ENCODE peak calls at places on chromosomes 1 and 21, in five cellular contexts. Y is anterior cingulate cortex; W is tibial nerve; P is MG63; K is stimulated activated CD8-positive, alpha-beta memory T cell treated with anti-CD3 and anti-CD28 coated beads, Interleukin-7, amount 100 ng/mL, for 1 hour. O is an unnamed sample.

GRCh38 chr1:199242601-199243000 is 603.8 kb downstream of the PTPRC start:
- DNase-seq in Y (no peak), W (no peak), P (no peak), K (no peak), O (no peak)

GRCh38 chr1:227924838-227925574 is 22.7 kb downstream of the WNT9A start:
- DNase-seq in Y (no peak), W (no peak), P (peak; percentile 60), K (no peak), O (no peak)

GRCh38 chr1:27392096-27392777 is at the start of gene GPR3:
- DNase-seq in Y (peak; percentile 79), W (peak; percentile 82), P (peak; percentile 89), K (peak; percentile 86), O (peak; percentile 96)

GRCh38 chr1:156582388-156583022 is 3.0 kb downstream of the TTC24 start:
- DNase-seq in Y (no peak), W (no peak), P (no peak), K (no peak), O (no peak)

GRCh38 chr1:224867715-224868114 is 61.8 kb upstream of the DNAH14 start:
- DNase-seq in Y (no peak), W (no peak), P (no peak), K (no peak), O (no peak)

GRCh38 chr1:110084226-110085078 is 14.0 kb upstream of the ALX3 start:
- DNase-seq in Y (no peak), W (no peak), P (peak; percentile 43), K (no peak), O (peak; percentile 40)

GRCh38 chr1:207032528-207033017 is at the start of gene C1orf116:
- DNase-seq in Y (no peak), W (no peak), P (no peak), K (no peak), O (peak; percentile 89)

GRCh38 chr1:178165196-178165595 is 71.3 kb downstream of the RASAL2 start:
- DNase-seq in Y (no peak), W (no peak), P (no peak), K (no peak), O (no peak)

GRCh38 chr21:29656504-29657227 is 283.1 kb downstream of the GRIK1 start:
- DNase-seq in Y (no peak), W (no peak), P (no peak), K (no peak), O (peak; percentile 2)